ENCODE peak calls at places on chromosomes 1 and 21, in five cellular contexts. Z, N, V, F and E are unnamed samples.

GRCh38 chr1:78304766-78305165 is 186.0 kb upstream of the PTGFR start:
- DNase-seq in F (no peak), V (no peak), Z (no peak), N (no peak), E (no peak)

GRCh38 chr21:35504277-35504676 is 455.2 kb upstream of the RUNX1 start:
- DNase-seq in Z (no peak), N (no peak), V (no peak), F (no peak), E (no peak)

GRCh38 chr1:93771843-93772242 is 90.2 kb upstream of the BCAR3 start:
- DNase-seq in Z (no peak), N (no peak), V (no peak), F (no peak), E (no peak)

GRCh38 chr21:35818597-35818996 is 241.7 kb downstream of the SETD4 start:
- DNase-seq in Z (no peak), V (no peak), F (no peak), N (no peak), E (no peak)

GRCh38 chr1:203325004-203325417 is 19.7 kb downstream of the BTG2 start:
- DNase-seq in F (no peak), Z (no peak), N (peak), V (no peak), E (no peak)

GRCh38 chr1:54965624-54966340 is 14.6 kb upstream of the TMEM61 start:
- DNase-seq in N (no peak), Z (no peak), F (no peak), V (peak), E (no peak)

GRCh38 chr1:199310701-199311100 is 671.9 kb downstream of the PTPRC start:
- DNase-seq in N (no peak), V (no peak), Z (no peak), F (no peak), E (no peak)

GRCh38 chr1:164184273-164184672 is 374.7 kb upstream of the PBX1 start:
- DNase-seq in V (no peak), F (no peak), Z (no peak), N (no peak), E (no peak)

GRCh38 chr1:31199924-31200323 is 39.8 kb downstream of the NKAIN1 start:
- DNase-seq in N (no peak), V (no peak), F (no peak), Z (no peak), E (no peak)

GRCh38 chr1:32867671-32868070 is 3.0 kb downstream of the FNDC5 start:
- DNase-seq in V (no peak), F (no peak), Z (no peak), N (no peak), E (no peak)

GRCh38 chr1:232599178-232600041 is 30.5 kb downstream of the SIPA1L2 start:
- DNase-seq in Z (no peak), N (no peak), V (no peak), F (no peak), E (no peak)

GRCh38 chr1:54806931-54807611 is 5.9 kb upstream of the TTC22 start:
- DNase-seq in Z (no peak), F (no peak), V (no peak), N (no peak), E (no peak)

GRCh38 chr1:73333847-73334503 is 864.0 kb downstream of the LRRIQ3 start:
- DNase-seq in N (no peak), F (no peak), Z (no peak), V (no peak), E (no peak)

GRCh38 chr1:43427524-43427923 is 26.2 kb downstream of the HYI start:
- DNase-seq in N (no peak), F (no peak), Z (no peak), V (no peak), E (peak)

GRCh38 chr1:52551476-52552235 is 1.2 kb downstream of the TUT4 start:
- DNase-seq in N (peak), F (no peak), V (no peak), Z (peak), E (no peak)

GRCh38 chr1:180178511-180179161 is 24.0 kb downstream of the QSOX1 start:
- DNase-seq in F (peak), V (peak), Z (peak), N (peak), E (peak)

GRCh38 chr1:151318975-151319374 is 8.2 kb downstream of the PI4KB start:
- DNase-seq in V (no peak), F (no peak), Z (no peak), N (no peak), E (no peak)

GRCh38 chr1:51906306-51907078 is 28.0 kb upstream of the NRDC start:
- DNase-seq in Z (no peak), F (no peak), N (no peak), V (no peak), E (no peak)

GRCh38 chr1:167756760-167757405 is 35.1 kb downstream of the MPZL1 start:
- DNase-seq in N (no peak), F (peak), Z (no peak), V (peak), E (no peak)

GRCh38 chr21:42314616-42315295 is 453 bp downstream of the TFF3 start:
- DNase-seq in V (no peak), Z (no peak), N (no peak), F (no peak), E (no peak)

GRCh38 chr1:82934069-82934468 is 1064.9 kb downstream of the TTLL7 start:
- DNase-seq in Z (no peak), V (no peak), N (no peak), F (no peak), E (no peak)

GRCh38 chr1:176903474-176903873 is 261.0 kb downstream of the ASTN1 start:
- DNase-seq in V (no peak), Z (no peak), F (no peak), N (peak), E (no peak)

GRCh38 chr1:56196839-56197238 is 382.5 kb downstream of the PLPP3 start:
- DNase-seq in N (no peak), V (no peak), F (no peak), Z (no peak), E (no peak)

GRCh38 chr1:223009421-223009820 is 133.6 kb downstream of the TLR5 start:
- DNase-seq in V (no peak), N (no peak), F (no peak), Z (no peak), E (no peak)

GRCh38 chr21:38774586-38775285 is 31.0 kb upstream of the ETS2 start:
- DNase-seq in F (no peak), N (no peak), V (no peak), Z (no peak), E (no peak)

GRCh38 chr1:60102691-60103090 is 29.1 kb upstream of the C1orf87 start:
- DNase-seq in N (no peak), Z (no peak), F (no peak), V (no peak), E (no peak)

GRCh38 chr1:197464039-197464438 is 196.0 kb downstream of the CRB1 start:
- DNase-seq in F (no peak), V (no peak), N (peak), Z (no peak), E (no peak)

GRCh38 chr1:13828454-13829151 is 128.6 kb downstream of the PRDM2 start:
- DNase-seq in F (peak), Z (no peak), N (peak), V (no peak), E (no peak)

GRCh38 chr1:229209816-229210215 is 61.1 kb upstream of the RAB4A start:
- DNase-seq in N (no peak), Z (no peak), V (no peak), F (no peak), E (no peak)

GRCh38 chr1:64162151-64162550 is 41.3 kb upstream of the UBE2U start:
- DNase-seq in N (peak), Z (no peak), V (no peak), F (no peak), E (no peak)

GRCh38 chr1:6007318-6008083 is 15.3 kb upstream of the NPHP4 start:
- DNase-seq in F (peak), Z (no peak), N (no peak), V (no peak), E (no peak)

GRCh38 chr21:41975391-41976272 is 21.8 kb upstream of the C2CD2 start:
- DNase-seq in F (no peak), Z (no peak), N (no peak), V (no peak), E (no peak)

GRCh38 chr1:183609313-183609712 is 19.1 kb upstream of the NCF2 start:
- DNase-seq in V (peak), F (no peak), N (peak), Z (no peak), E (no peak)

GRCh38 chr1:151156515-151156819 is at the start of gene TNFAIP8L2:
- DNase-seq in V (peak), N (peak), F (no peak), Z (peak), E (no peak)